ENCODE peak calls at places on chromosomes 1 and 21, in eight cellular contexts. A is fibroblast of mammary gland, Z is NB4, H is thoracic aorta, F is fibroblast of pulmonary artery, M is fibroblast of lung, P is AG04450, Y is uterus. G is an unnamed sample.

GRCh38 chr1:150243003-150243402 is 7.1 kb upstream of the ANP32E start:
- DNase-seq in A (no peak), Z (no peak), H (no peak), F (no peak), M (no peak), P (no peak), Y (no peak), G (no peak)

GRCh38 chr21:41684381-41685245 is 82.2 kb downstream of the RIPK4 start:
- DNase-seq in A (peak), Z (no peak), H (no peak), F (peak), M (peak), P (peak), Y (no peak), G (peak)

GRCh38 chr21:35814858-35815619 is 245.3 kb downstream of the SETD4 start:
- DNase-seq in A (no peak), Z (no peak), H (no peak), F (no peak), M (no peak), P (no peak), Y (no peak), G (no peak)

GRCh38 chr1:196078691-196079090 is 529.5 kb downstream of the KCNT2 start:
- DNase-seq in A (peak), Z (no peak), H (no peak), F (peak), M (peak), P (no peak), Y (no peak), G (peak)

GRCh38 chr1:213014642-213015041 is 1.0 kb downstream of the ANGEL2 start:
- DNase-seq in A (peak), Z (peak), H (no peak), F (peak), M (peak), P (no peak), Y (no peak), G (peak)

GRCh38 chr21:45406801-45407628 is 2.0 kb downstream of the COL18A1 start:
- DNase-seq in A (peak), Z (no peak), H (no peak), F (no peak), M (no peak), P (no peak), Y (no peak), G (no peak)

GRCh38 chr21:46048926-46049889 is 48.7 kb upstream of the COL6A2 start:
- DNase-seq in A (peak), Z (peak), H (no peak), F (peak), M (peak), P (peak), Y (peak), G (peak)

GRCh38 chr21:28699591-28700259 is 293.0 kb downstream of the LTN1 start:
- DNase-seq in A (peak), Z (no peak), H (no peak), F (no peak), M (peak), P (no peak), Y (no peak), G (no peak)

GRCh38 chr1:184545601-184546000 is 158.8 kb downstream of the C1orf21 start:
- DNase-seq in A (peak), Z (no peak), H (no peak), F (peak), M (peak), P (no peak), Y (no peak), G (peak)

GRCh38 chr1:197912739-197913494 is 4.3 kb upstream of the LHX9 start:
- DNase-seq in A (no peak), Z (no peak), H (no peak), F (no peak), M (no peak), P (no peak), Y (no peak), G (no peak)
- H3K4me3 ChIP-seq in A (no peak), Z (peak), H (peak), F (peak), M (no peak), P (no peak), Y (no peak), G (no peak)

GRCh38 chr1:3161130-3161840 is 92.3 kb downstream of the PRDM16 start:
- DNase-seq in A (no peak), Z (no peak), H (no peak), F (no peak), M (no peak), P (no peak), Y (no peak), G (no peak)
- H3K4me3 ChIP-seq in A (no peak), Z (no peak), H (peak), F (no peak), M (no peak), P (no peak), Y (no peak), G (no peak)

DNA sequence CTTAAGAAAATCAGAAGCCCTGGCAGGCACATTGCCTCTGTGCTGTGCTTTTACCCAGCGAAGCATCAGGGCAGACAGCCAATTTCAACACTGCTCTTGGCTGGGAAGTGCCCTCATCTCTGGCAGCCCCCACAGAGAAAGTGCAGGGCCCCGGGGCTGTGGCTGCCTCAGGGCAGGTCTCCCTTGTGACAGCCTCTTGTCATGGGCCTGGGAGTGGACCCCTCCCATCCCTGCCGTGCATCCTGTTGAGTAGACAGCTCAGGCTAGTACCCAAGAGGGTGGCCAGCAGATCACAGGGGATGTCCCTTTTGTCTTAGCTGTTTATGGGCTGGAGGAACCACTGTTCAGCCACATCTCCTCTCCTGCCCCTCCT is 23.3 kb downstream of the TTC34 start:
- DNase-seq in A (no peak), Z (no peak), H (no peak), F (no peak), M (no peak), P (no peak), Y (no peak), G (no peak)
- H3K4me3 ChIP-seq in A (no peak), Z (no peak), H (no peak), F (no peak), M (no peak), P (no peak), Y (no peak), G (no peak)

GRCh38 chr1:38045431-38046332 is 911 bp downstream of the POU3F1 start:
- DNase-seq in A (no peak), Z (peak), H (no peak), F (no peak), M (peak), P (no peak), Y (peak), G (peak)

GRCh38 chr1:38050397-38051141 is 4.0 kb upstream of the POU3F1 start:
- DNase-seq in A (no peak), Z (no peak), H (no peak), F (no peak), M (no peak), P (no peak), Y (no peak), G (no peak)

GRCh38 chr1:38046333-38046883 is at the start of gene POU3F1:
- DNase-seq in A (no peak), Z (no peak), H (no peak), F (no peak), M (no peak), P (no peak), Y (peak), G (no peak)

GRCh38 chr1:38046884-38047602 is 450 bp upstream of the POU3F1 start:
- DNase-seq in A (peak), Z (peak), H (peak), F (peak), M (peak), P (no peak), Y (peak), G (peak)

DNA sequence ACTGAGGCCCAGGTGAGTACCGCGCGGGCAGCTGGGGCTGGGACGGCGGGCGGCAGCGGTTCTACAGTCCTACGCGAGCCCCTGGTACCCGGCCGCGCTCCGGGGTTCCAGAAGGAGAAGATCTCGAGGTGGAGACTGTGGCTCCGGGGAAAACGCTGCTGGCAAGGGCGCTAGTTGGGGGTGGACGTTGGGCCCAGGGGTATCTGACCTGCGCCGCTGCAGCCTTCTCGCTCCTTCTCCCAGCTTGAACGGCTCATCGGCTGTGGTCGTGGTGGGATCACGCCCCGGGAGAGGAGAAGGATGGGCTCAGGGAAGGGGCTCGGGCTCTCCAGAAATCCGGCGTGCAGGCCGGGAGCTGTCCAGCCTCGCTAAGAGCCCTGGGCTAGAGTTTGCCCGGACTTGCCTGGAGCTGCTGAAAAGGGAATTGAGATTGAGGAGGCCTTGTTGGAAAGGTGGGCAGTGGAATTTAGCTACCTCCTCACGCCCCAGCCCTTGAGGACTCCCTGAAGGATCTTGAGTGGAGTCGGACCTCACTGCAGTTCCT is 1.1 kb upstream of the POU3F1 start:
- DNase-seq in A (peak), Z (no peak), H (no peak), F (peak), M (peak), P (no peak), Y (no peak), G (peak)
- H3K4me3 ChIP-seq in A (peak), Z (no peak), H (peak), F (peak), M (peak), P (peak), Y (peak), G (peak)

GRCh38 chr1:99811075-99811474 is 39.1 kb upstream of the AGL start:
- DNase-seq in A (no peak), Z (no peak), H (no peak), F (no peak), M (no peak), P (no peak), Y (no peak), G (no peak)

GRCh38 chr1:99811747-99812146 is 38.4 kb upstream of the AGL start:
- DNase-seq in A (no peak), Z (no peak), H (no peak), F (no peak), M (no peak), P (no peak), Y (no peak), G (no peak)

GRCh38 chr1:99814373-99814900 is 35.7 kb upstream of the AGL start:
- DNase-seq in A (no peak), Z (no peak), H (no peak), F (no peak), M (no peak), P (no peak), Y (no peak), G (no peak)

GRCh38 chr1:99806882-99807281 is 40.4 kb upstream of the FRRS1 start:
- DNase-seq in A (no peak), Z (no peak), H (no peak), F (no peak), M (no peak), P (no peak), Y (no peak), G (no peak)

GRCh38 chr1:99808391-99809115 is 41.6 kb upstream of the AGL start:
- DNase-seq in A (peak), Z (peak), H (no peak), F (peak), M (peak), P (peak), Y (peak), G (peak)
- H3K4me3 ChIP-seq in A (no peak), Z (no peak), H (peak), F (no peak), M (no peak), P (peak), Y (no peak), G (no peak)

GRCh38 chr1:21104683-21105082 is 72.0 kb downstream of the EIF4G3 start:
- DNase-seq in A (no peak), Z (no peak), H (no peak), F (no peak), M (no peak), P (no peak), Y (no peak), G (no peak)
- H3K4me3 ChIP-seq in A (no peak), Z (no peak), H (no peak), F (no peak), M (no peak), P (no peak), Y (no peak), G (no peak)

DNA sequence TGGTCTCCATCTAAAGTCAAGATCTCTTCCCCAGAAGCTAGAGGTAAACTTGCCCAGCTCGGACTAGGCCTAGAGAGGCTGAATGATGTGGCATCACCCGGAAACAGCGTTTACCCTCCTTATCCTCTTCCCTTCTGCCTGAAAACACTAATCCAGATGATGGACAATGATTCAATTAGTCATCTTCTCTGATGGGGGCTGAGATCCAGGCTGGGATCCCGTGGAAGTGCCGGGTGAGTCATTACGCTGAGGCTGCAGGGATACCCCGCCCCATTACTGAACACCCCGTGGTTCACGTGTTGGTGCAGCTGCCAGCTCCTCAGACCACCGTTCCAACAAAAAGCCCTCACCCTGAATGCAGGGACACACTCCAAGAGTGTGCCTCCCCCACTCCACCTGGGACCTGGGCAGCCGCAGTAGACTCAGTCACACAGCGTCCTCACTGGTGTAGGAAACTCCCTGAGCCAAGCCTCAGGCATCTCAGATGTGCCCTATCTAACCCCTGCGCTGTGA is 2.0 kb downstream of the S100A6 start:
- DNase-seq in A (peak), Z (no peak), H (peak), F (peak), M (peak), P (peak), Y (peak), G (peak)
- H3K4me3 ChIP-seq in A (peak), Z (no peak), H (peak), F (peak), M (peak), P (peak), Y (peak), G (peak)

GRCh38 chr1:44045064-44045463 is 13.8 kb upstream of the SLC6A9 start:
- DNase-seq in A (no peak), Z (no peak), H (no peak), F (no peak), M (no peak), P (no peak), Y (no peak), G (no peak)

GRCh38 chr1:44044071-44044801 is 13.0 kb upstream of the SLC6A9 start:
- DNase-seq in A (peak), Z (no peak), H (no peak), F (no peak), M (no peak), P (no peak), Y (no peak), G (no peak)

GRCh38 chr1:44049839-44050238 is 18.6 kb upstream of the SLC6A9 start:
- DNase-seq in A (peak), Z (no peak), H (no peak), F (peak), M (peak), P (peak), Y (no peak), G (peak)

GRCh38 chr1:44048816-44049215 is 17.6 kb upstream of the SLC6A9 start:
- DNase-seq in A (peak), Z (no peak), H (no peak), F (peak), M (peak), P (no peak), Y (no peak), G (peak)

DNA sequence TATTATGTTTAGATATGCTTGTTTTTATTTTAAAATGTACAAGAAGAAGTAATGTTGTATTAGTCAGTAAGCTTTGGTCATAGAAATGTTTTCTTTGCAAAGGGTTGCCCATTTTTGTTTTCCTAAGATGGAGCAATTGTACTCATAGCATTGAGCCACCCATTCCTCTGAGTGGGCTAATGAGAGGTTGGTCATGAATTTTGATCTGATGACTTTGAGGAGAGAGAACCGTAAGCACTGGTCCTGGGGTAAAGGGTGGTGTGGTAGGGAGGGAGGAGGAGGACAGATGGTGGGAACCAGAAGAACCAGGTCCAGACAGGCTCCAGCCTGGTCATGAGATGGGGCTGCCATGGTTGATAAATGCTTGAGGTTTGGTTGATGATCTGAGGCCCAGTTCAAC is 15.9 kb upstream of the SLC6A9 start:
- DNase-seq in A (peak), Z (no peak), H (no peak), F (no peak), M (no peak), P (no peak), Y (no peak), G (no peak)
- H3K4me3 ChIP-seq in A (peak), Z (no peak), H (peak), F (peak), M (no peak), P (no peak), Y (no peak), G (no peak)